ENCODE peak calls at places on chromosomes 12 and 14, in six cellular contexts. B is CD4-positive, CD25-positive, alpha-beta regulatory T cell; S is NB4; N is effector memory CD4-positive, alpha-beta T cell; D is CD8-positive, alpha-beta T cell; Q is HFF-Myc. O is an unnamed sample.
A peak's percentile ranks its signal among the peaks of the same experiment; 100 is the strongest.

GRCh38 chr12:11812558-11813421 is 163.3 kb downstream of the ETV6 start:
- DNase-seq in S (peak; percentile 79), B (no peak), D (no peak), N (no peak), Q (no peak), O (peak; percentile 81)

GRCh38 chr12:60872850-60873713 is 1277.3 kb downstream of the SLC16A7 start:
- DNase-seq in B (no peak), S (no peak), N (no peak), Q (no peak), D (no peak), O (peak; percentile 17)

GRCh38 chr14:65847065-65847847 is 434.7 kb downstream of the FUT8 start:
- DNase-seq in N (peak; percentile 76), B (peak; percentile 97), S (no peak), Q (no peak), D (peak; percentile 41), O (peak; percentile 89)

GRCh38 chr12:45284096-45284901 is 68.4 kb downstream of the ANO6 start:
- DNase-seq in Q (no peak), S (no peak), B (no peak), D (no peak), N (no peak), O (no peak)

GRCh38 chr12:117071009-117071408 is 28.2 kb downstream of the TESC start:
- DNase-seq in S (peak; percentile 49), N (no peak), B (no peak), D (no peak), Q (no peak), O (no peak)

GRCh38 chr12:6532927-6533652 is 1.2 kb upstream of the GAPDH start:
- DNase-seq in Q (no peak), D (no peak), B (peak; percentile 54), N (no peak), S (peak; percentile 81), O (peak; percentile 73)

GRCh38 chr12:116384629-116385485 is 107.4 kb upstream of the MED13L start:
- DNase-seq in S (peak; percentile 89), Q (no peak), N (no peak), D (no peak), B (no peak), O (peak; percentile 21)

GRCh38 chr14:59407246-59407615 is 57.9 kb downstream of the GPR135 start:
- DNase-seq in Q (no peak), S (no peak), B (no peak), N (no peak), D (no peak), O (no peak)

GRCh38 chr14:61866932-61867920 is 105.0 kb downstream of the SNAPC1 start:
- DNase-seq in D (no peak), N (no peak), S (peak; percentile 80), Q (no peak), B (peak; percentile 20), O (no peak)

GRCh38 chr14:103745424-103745823 is 29.8 kb downstream of the ZFYVE21 start:
- DNase-seq in N (no peak), D (no peak), Q (no peak), S (no peak), B (no peak), O (no peak)

GRCh38 chr12:96197503-96198272 is 3.5 kb downstream of the ELK3 start:
- DNase-seq in B (no peak), N (no peak), Q (peak; percentile 67), D (no peak), S (no peak), O (no peak)

GRCh38 chr14:75959031-75959430 is 22.8 kb downstream of the TGFB3 start:
- DNase-seq in B (no peak), D (no peak), N (no peak), S (no peak), Q (no peak), O (no peak)

GRCh38 chr12:15757553-15758255 is 31.5 kb downstream of the EPS8 start:
- DNase-seq in S (peak; percentile 89), N (no peak), Q (peak; percentile 35), D (no peak), B (no peak), O (no peak)

GRCh38 chr12:69059465-69060457 is 126.8 kb upstream of the CPM start:
- DNase-seq in Q (peak; percentile 73), S (peak; percentile 75), D (no peak), B (peak; percentile 32), N (no peak), O (no peak)

GRCh38 chr12:11863478-11863906 is 207.2 kb upstream of the BCL2L14 start:
- DNase-seq in D (no peak), N (no peak), S (no peak), Q (no peak), B (no peak), O (no peak)

GRCh38 chr14:21202463-21203358 is 46.8 kb upstream of the OR5AU1 start:
- DNase-seq in B (no peak), D (no peak), S (no peak), Q (no peak), N (no peak), O (no peak)

GRCh38 chr12:57242691-57243454 is 8.1 kb downstream of the STAC3 start:
- DNase-seq in N (no peak), Q (no peak), B (peak; percentile 72), S (peak; percentile 83), D (peak; percentile 38), O (peak; percentile 79)

GRCh38 chr12:47794679-47795078 is 21.6 kb downstream of the SLC48A1 start:
- DNase-seq in S (no peak), B (no peak), Q (no peak), N (no peak), D (no peak), O (no peak)

GRCh38 chr14:73809386-73809785 is 42.2 kb upstream of the PTGR2 start:
- DNase-seq in N (no peak), B (no peak), D (no peak), S (no peak), Q (no peak), O (no peak)

GRCh38 chr14:32941668-32942065 is 3.0 kb downstream of the NPAS3 start:
- DNase-seq in D (no peak), Q (no peak), N (no peak), S (no peak), B (no peak), O (no peak)
- H3K4me3 ChIP-seq in D (no peak overlapping the region), Q (no peak overlapping the region), N (no peak overlapping the region), S (no peak overlapping the region), B (no peak overlapping the region), O (no peak overlapping the region)

DNA sequence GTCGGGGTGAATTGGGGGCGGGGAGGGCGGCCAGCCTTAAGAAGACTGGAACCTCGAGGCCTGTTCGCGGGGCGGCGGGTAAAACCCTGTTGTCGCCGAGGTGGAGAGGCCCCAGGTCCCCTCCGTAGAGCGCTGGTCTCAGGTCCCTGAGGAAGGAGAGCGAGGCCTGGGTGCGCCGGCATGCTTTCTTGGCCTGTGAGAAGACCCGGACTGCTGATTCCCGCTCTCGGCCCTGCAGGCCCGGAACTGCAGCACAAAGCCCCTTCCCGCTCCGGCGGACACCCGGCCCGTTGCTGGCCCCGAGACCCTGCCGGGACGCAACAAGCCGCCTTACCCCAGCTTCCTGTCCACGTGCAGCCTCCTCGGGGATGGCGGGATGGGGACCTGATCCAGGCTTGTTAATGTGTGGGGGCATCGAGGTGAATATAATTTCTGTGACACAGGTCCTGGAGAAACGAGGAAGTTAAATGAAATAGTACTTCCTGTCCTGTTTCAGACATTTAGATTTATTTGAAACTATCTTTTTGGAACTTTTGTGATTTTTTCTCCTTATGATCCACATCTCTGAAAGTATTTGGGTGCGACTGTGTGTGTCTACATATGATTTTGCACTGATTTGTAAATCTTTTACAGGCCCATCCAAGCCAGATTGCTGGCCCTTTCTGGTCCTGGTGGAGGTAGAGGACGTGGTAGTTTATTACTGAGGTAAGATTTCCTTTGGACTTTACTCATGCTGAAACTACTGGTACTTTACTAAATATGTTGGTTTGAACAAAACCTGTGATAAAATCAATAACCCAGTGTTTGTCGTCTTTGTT is 600 bp downstream of the PNN start:
- DNase-seq in Q (no peak), B (peak; percentile 64), S (peak; percentile 71), D (peak; percentile 3), N (no peak), O (peak; percentile 56)
- H3K4me3 ChIP-seq in Q (peak overlapping the region; percentile 70), B (peak overlapping the region; percentile 97), S (peak overlapping the region; percentile 99), D (peak overlapping the region; percentile 87), N (peak overlapping the region; percentile 72), O (peak overlapping the region; percentile 89)

DNA sequence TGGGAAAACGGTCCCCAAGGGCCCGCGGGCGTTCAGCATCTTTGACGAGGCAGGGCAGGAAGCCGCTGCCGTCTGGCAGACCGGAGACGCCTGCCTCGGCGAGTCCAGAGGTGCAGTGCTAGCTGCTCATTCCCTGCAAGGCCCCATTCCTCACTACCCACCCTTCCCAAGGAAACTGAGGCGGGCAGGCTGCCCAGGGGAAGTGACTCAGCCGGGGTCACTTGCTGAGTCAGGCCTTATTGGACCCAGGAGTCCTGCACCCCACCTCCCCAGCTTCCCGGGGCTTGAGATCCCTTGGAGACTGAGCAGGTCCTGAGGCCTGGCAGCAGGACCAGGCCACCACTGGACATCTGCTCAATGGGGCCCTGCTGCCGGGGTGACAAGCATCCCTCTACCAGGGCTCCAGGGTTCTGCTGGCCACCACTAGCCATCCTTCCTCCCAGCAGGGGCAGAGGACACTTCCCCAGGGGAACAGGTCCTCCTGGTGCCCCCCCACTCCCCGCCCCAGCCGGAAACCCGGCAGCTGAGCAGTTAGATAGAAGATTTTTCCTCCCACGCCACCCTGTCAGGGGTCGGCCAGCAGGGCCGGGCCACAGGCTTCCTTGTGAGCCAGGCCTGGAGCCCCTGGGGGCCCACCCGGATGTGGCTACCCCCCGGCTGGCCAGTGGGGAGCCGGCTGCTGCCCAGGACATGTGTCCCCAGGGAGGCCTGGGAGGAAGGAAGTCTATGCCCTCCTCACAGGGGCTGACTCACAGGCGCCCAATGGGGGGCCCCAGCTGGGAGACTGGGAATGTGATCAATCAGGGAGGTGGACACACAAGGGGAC is 3.9 kb downstream of the SH2B3 start:
- DNase-seq in N (no peak), Q (no peak), S (peak; percentile 100), D (no peak), B (no peak), O (no peak)
- H3K4me3 ChIP-seq in N (peak overlapping the region; percentile 96), Q (peak overlapping the region; percentile 98), S (peak overlapping the region; percentile 93), D (peak overlapping the region; percentile 33), B (peak overlapping the region; percentile 47), O (no peak overlapping the region)

GRCh38 chr12:124297389-124297788 is 2.5 kb downstream of the RFLNA start:
- DNase-seq in N (no peak), Q (no peak), S (no peak), B (no peak), D (no peak), O (no peak)

GRCh38 chr12:124297856-124298255 is 3.0 kb downstream of the RFLNA start:
- DNase-seq in N (no peak), Q (no peak), B (no peak), D (no peak), S (no peak), O (no peak)

GRCh38 chr12:124296916-124297351 is 2.0 kb downstream of the RFLNA start:
- DNase-seq in Q (no peak), N (no peak), S (no peak), D (no peak), B (no peak), O (no peak)

GRCh38 chr12:124299628-124300388 is 4.9 kb downstream of the RFLNA start:
- DNase-seq in S (no peak), B (no peak), N (no peak), D (no peak), Q (no peak), O (no peak)

DNA sequence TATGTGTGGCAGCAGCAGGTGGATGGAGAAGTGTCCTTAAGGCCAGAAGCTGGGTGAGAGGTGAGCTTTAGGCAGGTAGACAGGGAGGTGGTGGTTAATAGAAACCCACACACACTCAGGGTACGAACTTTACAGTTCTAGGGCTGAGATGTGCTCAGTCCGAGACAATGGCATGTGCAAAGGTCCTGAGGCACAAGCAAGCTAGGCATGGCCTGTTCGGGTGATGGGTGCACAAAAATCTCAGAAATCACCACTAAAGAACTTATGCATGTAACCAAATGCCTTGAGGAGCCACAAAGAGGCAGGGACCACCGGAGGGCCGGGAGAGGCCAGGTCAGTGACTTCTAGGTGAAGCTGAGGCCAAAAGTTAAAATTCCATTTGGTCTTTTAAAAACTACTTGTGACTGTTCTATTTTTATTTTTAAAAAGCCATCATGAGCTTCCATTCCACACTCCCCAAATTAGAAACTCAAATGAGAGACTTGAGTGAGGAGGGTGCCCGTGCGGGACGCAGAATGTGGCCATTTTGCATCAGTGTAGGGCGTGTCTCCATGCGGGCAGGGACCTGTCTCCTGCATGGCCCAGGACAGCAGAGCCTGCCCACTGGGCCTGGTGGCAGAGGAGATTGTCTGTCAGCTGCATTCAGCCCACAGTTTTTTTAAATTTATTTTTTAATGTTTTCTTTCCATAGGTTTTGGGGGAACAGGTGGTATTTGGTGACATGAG is 4.0 kb downstream of the RFLNA start:
- DNase-seq in S (no peak), N (no peak), B (no peak), Q (no peak), D (no peak), O (no peak)
- H3K4me3 ChIP-seq in S (no peak overlapping the region), N (no peak overlapping the region), B (no peak overlapping the region), Q (no peak overlapping the region), D (no peak overlapping the region), O (no peak overlapping the region)

O was measured in DND-41.